ENCODE peak calls at places on chromosomes 16 and 17, in eight cellular contexts. One of them, this sample, is unnamed.

GRCh38 chr16:11500720-11501346 is 85.9 kb downstream of the LITAF start:
- DNase-seq in PC-3: no peak
- DNase-seq in activated B cell treated with CpG ODN at 0.5 μM for 24 hours: no peak
- DNase-seq in fibroblast of lung: no peak
- DNase-seq in type B pancreatic cell: no peak
- DNase-seq in fibroblast of the aortic adventitia: no peak
- DNase-seq in ascending aorta: no peak
- DNase-seq in body of pancreas: no peak
- DNase-seq in this sample: no peak

GRCh38 chr16:18800674-18801196 is 614 bp downstream of the ARL6IP1 start:
- DNase-seq in PC-3: no peak
- DNase-seq in activated B cell treated with CpG ODN at 0.5 μM for 24 hours: no peak
- DNase-seq in fibroblast of lung: peak; percentile 32
- DNase-seq in type B pancreatic cell: no peak
- DNase-seq in fibroblast of the aortic adventitia: peak; percentile 20
- DNase-seq in ascending aorta: no peak
- DNase-seq in body of pancreas: no peak
- DNase-seq in this sample: no peak

GRCh38 chr17:66493283-66494019 is 191.0 kb downstream of the PRKCA start:
- DNase-seq in PC-3: peak; percentile 56
- DNase-seq in activated B cell treated with CpG ODN at 0.5 μM for 24 hours: no peak
- DNase-seq in fibroblast of lung: peak; percentile 71
- DNase-seq in type B pancreatic cell: no peak
- DNase-seq in fibroblast of the aortic adventitia: peak; percentile 80
- DNase-seq in ascending aorta: no peak
- DNase-seq in body of pancreas: no peak
- DNase-seq in this sample: no peak

GRCh38 chr16:66459878-66460277 is 32.8 kb downstream of the BEAN1 start:
- DNase-seq in PC-3: no peak
- DNase-seq in activated B cell treated with CpG ODN at 0.5 μM for 24 hours: no peak
- DNase-seq in fibroblast of lung: peak; percentile 26
- DNase-seq in type B pancreatic cell: no peak
- DNase-seq in fibroblast of the aortic adventitia: no peak
- DNase-seq in ascending aorta: no peak
- DNase-seq in body of pancreas: no peak
- DNase-seq in this sample: no peak

GRCh38 chr16:53740476-53740875 is 36.5 kb downstream of the FTO start:
- DNase-seq in PC-3: no peak
- DNase-seq in activated B cell treated with CpG ODN at 0.5 μM for 24 hours: no peak
- DNase-seq in fibroblast of lung: peak; percentile 42
- DNase-seq in type B pancreatic cell: no peak
- DNase-seq in fibroblast of the aortic adventitia: no peak
- DNase-seq in ascending aorta: no peak
- DNase-seq in body of pancreas: no peak
- DNase-seq in this sample: no peak

GRCh38 chr16:13936596-13937081 is 16.7 kb downstream of the ERCC4 start:
- DNase-seq in PC-3: peak; percentile 16
- DNase-seq in activated B cell treated with CpG ODN at 0.5 μM for 24 hours: no peak
- DNase-seq in fibroblast of lung: peak; percentile 56
- DNase-seq in type B pancreatic cell: no peak
- DNase-seq in fibroblast of the aortic adventitia: peak; percentile 70
- DNase-seq in ascending aorta: no peak
- DNase-seq in body of pancreas: peak; percentile 70
- DNase-seq in this sample: no peak

GRCh38 chr17:32970281-32970680 is 21.4 kb upstream of the SPACA3 start:
- DNase-seq in PC-3: peak; percentile 38
- DNase-seq in activated B cell treated with CpG ODN at 0.5 μM for 24 hours: no peak
- DNase-seq in fibroblast of lung: peak; percentile 40
- DNase-seq in type B pancreatic cell: no peak
- DNase-seq in fibroblast of the aortic adventitia: peak; percentile 16
- DNase-seq in ascending aorta: no peak
- DNase-seq in body of pancreas: no peak
- DNase-seq in this sample: no peak

GRCh38 chr17:57603541-57603940 is 141.6 kb downstream of the CCDC182 start:
- DNase-seq in PC-3: no peak
- DNase-seq in activated B cell treated with CpG ODN at 0.5 μM for 24 hours: no peak
- DNase-seq in fibroblast of lung: no peak
- DNase-seq in type B pancreatic cell: no peak
- DNase-seq in fibroblast of the aortic adventitia: no peak
- DNase-seq in ascending aorta: no peak
- DNase-seq in body of pancreas: no peak
- DNase-seq in this sample: no peak

GRCh38 chr16:28499854-28500253 is 5.4 kb downstream of the APOBR start:
- DNase-seq in PC-3: no peak
- DNase-seq in activated B cell treated with CpG ODN at 0.5 μM for 24 hours: no peak
- DNase-seq in fibroblast of lung: no peak
- DNase-seq in type B pancreatic cell: no peak
- DNase-seq in fibroblast of the aortic adventitia: no peak
- DNase-seq in ascending aorta: no peak
- DNase-seq in body of pancreas: no peak
- DNase-seq in this sample: no peak

GRCh38 chr17:27809555-27809954 is 9.2 kb upstream of the NOS2 start:
- DNase-seq in PC-3: no peak
- DNase-seq in activated B cell treated with CpG ODN at 0.5 μM for 24 hours: no peak
- DNase-seq in fibroblast of lung: no peak
- DNase-seq in type B pancreatic cell: no peak
- DNase-seq in fibroblast of the aortic adventitia: no peak
- DNase-seq in ascending aorta: no peak
- DNase-seq in body of pancreas: no peak
- DNase-seq in this sample: no peak

GRCh38 chr17:68291836-68292688 is 767 bp downstream of the ARSG start:
- DNase-seq in PC-3: peak; percentile 87
- DNase-seq in activated B cell treated with CpG ODN at 0.5 μM for 24 hours: peak; percentile 86
- DNase-seq in fibroblast of lung: peak; percentile 77
- DNase-seq in type B pancreatic cell: peak; percentile 79
- DNase-seq in fibroblast of the aortic adventitia: peak; percentile 53
- DNase-seq in ascending aorta: peak; percentile 87
- DNase-seq in body of pancreas: peak; percentile 54
- DNase-seq in this sample: peak; percentile 89

DNA sequence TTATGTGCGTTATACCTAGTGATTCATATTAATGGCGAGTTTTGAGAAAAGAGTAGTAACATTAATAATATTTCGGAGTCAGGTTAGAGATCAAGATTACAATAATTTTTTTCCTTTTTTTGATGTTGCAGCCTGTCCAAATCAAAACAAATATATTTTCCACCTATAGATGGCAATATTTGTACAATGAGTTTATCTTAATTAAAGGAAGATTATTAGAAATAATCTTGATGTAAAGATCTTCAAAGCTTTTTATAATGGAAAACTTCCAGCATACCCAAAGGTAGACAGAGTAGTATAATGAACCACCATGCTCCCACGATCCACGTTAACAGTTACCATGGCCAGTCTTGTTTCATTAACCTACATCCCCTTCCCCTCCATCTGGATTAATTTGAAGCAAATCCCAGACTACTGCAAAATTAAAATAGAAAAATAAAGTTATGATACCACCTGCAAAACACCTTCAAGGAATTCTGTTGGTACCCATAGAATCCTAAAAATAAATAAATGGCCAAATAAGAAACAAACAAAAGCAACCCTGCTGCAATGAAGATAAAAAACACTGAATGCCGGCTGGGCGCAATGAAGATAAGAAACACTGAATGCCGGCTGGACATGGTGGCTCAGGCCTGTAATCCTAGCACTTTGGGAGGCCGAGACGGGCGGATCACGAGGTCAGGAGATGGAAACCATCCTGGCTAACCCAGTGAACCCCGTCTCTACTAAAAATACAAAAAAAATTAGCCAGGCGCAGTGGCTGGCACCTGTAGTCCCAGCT is 46.5 kb upstream of the GINS3 start:
- DNase-seq in PC-3: peak; percentile 37
- DNase-seq in activated B cell treated with CpG ODN at 0.5 μM for 24 hours: no peak
- DNase-seq in fibroblast of lung: no peak
- DNase-seq in type B pancreatic cell: no peak
- DNase-seq in fibroblast of the aortic adventitia: peak; percentile 11
- DNase-seq in ascending aorta: no peak
- DNase-seq in body of pancreas: no peak
- DNase-seq in this sample: no peak
- TF ChIP-seq CTCF in PC-3: peak; percentile 62
- TF ChIP-seq CTCF in activated B cell treated with CpG ODN at 0.5 μM for 24 hours: no peak
- TF ChIP-seq CTCF in fibroblast of lung: peak; percentile 14
- TF ChIP-seq CTCF in type B pancreatic cell: peak; percentile 56
- TF ChIP-seq CTCF in fibroblast of the aortic adventitia: peak; percentile 19
- TF ChIP-seq CTCF in ascending aorta: no peak
- TF ChIP-seq CTCF in body of pancreas: no peak
- TF ChIP-seq CTCF in this sample: peak; percentile 47

DNA sequence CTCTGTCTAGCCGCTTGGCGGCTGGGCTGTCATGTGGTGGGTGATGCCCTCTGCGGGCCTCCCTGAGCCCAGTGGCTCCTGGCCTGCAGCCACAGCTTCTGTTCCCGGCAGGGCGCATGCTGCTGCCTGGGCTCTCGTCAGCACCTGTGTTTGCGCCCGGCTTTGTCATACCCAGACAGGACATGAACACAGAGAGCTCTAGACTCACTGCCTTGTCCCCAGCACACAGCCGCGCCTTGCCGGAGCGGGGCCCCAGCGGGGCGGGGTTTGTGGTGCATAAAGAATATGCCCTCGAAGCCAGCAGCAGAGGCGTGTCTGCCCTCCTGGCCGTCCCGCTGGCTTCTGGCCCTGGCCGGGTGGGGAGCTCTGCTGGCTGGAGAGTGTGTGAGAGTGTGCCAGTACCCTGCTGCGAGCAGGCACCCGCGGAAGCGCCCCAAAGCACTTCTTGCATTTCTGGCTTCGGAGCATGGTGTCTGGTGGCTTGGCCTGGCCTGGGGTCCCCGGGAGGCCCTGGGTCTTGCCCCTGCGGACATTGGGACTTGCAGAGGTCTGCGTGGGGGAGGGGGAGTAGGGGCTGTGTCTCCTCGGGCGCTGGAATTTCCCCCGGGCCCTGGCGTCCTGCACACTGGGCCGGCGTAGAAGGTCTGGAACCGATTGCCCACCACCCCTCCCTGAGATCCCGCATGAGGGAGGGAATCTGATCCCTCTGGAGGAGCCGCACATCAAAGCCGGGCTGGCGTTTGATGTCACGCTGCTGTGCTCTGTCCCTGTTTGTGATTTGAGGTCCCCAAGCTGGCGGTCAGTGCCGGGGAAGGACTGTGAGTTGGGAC is 14.5 kb downstream of the ASPSCR1 start:
- DNase-seq in PC-3: peak; percentile 86
- DNase-seq in activated B cell treated with CpG ODN at 0.5 μM for 24 hours: no peak
- DNase-seq in fibroblast of lung: peak; percentile 56
- DNase-seq in type B pancreatic cell: peak; percentile 79
- DNase-seq in fibroblast of the aortic adventitia: peak; percentile 62
- DNase-seq in ascending aorta: peak; percentile 81
- DNase-seq in body of pancreas: peak; percentile 86
- DNase-seq in this sample: no peak
- TF ChIP-seq CTCF in PC-3: no peak
- TF ChIP-seq CTCF in activated B cell treated with CpG ODN at 0.5 μM for 24 hours: no peak
- TF ChIP-seq CTCF in fibroblast of lung: no peak
- TF ChIP-seq CTCF in type B pancreatic cell: no peak
- TF ChIP-seq CTCF in fibroblast of the aortic adventitia: no peak
- TF ChIP-seq CTCF in ascending aorta: no peak
- TF ChIP-seq CTCF in body of pancreas: peak; percentile 41
- TF ChIP-seq CTCF in this sample: no peak

DNA sequence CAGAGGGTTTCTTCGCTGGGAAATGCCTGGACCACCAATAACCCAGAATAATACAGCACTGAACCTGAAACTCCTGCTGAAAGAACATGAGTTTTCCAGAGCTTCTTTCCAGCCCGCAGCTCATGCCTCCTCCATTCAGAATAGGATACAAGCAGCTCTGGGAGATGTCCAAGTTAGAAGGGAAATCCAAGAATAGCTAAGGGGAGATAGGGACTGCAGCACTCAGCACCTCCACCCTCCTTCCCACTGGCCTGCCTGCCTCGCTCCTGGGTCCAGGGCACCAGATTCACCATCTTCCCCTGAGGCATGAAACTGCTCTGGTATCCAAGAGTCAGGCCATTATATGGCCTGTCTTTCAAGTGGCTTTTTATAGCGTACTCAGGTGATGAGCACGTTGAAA is 4.1 kb downstream of the KRT31 start:
- DNase-seq in PC-3: no peak
- DNase-seq in activated B cell treated with CpG ODN at 0.5 μM for 24 hours: no peak
- DNase-seq in fibroblast of lung: peak; percentile 42
- DNase-seq in type B pancreatic cell: no peak
- DNase-seq in fibroblast of the aortic adventitia: peak; percentile 68
- DNase-seq in ascending aorta: no peak
- DNase-seq in body of pancreas: no peak
- DNase-seq in this sample: no peak
- TF ChIP-seq CTCF in PC-3: no peak
- TF ChIP-seq CTCF in activated B cell treated with CpG ODN at 0.5 μM for 24 hours: no peak
- TF ChIP-seq CTCF in fibroblast of lung: no peak
- TF ChIP-seq CTCF in type B pancreatic cell: no peak
- TF ChIP-seq CTCF in fibroblast of the aortic adventitia: no peak
- TF ChIP-seq CTCF in ascending aorta: no peak
- TF ChIP-seq CTCF in body of pancreas: no peak
- TF ChIP-seq CTCF in this sample: no peak

GRCh38 chr17:79702071-79702470 is 28.7 kb upstream of the ENPP7 start:
- DNase-seq in PC-3: no peak
- DNase-seq in activated B cell treated with CpG ODN at 0.5 μM for 24 hours: no peak
- DNase-seq in fibroblast of lung: no peak
- DNase-seq in type B pancreatic cell: no peak
- DNase-seq in fibroblast of the aortic adventitia: no peak
- DNase-seq in ascending aorta: no peak
- DNase-seq in body of pancreas: no peak
- DNase-seq in this sample: no peak
- TF ChIP-seq CTCF in PC-3: peak; percentile 35
- TF ChIP-seq CTCF in activated B cell treated with CpG ODN at 0.5 μM for 24 hours: no peak
- TF ChIP-seq CTCF in fibroblast of lung: no peak
- TF ChIP-seq CTCF in type B pancreatic cell: peak; percentile 40
- TF ChIP-seq CTCF in fibroblast of the aortic adventitia: no peak
- TF ChIP-seq CTCF in ascending aorta: no peak
- TF ChIP-seq CTCF in body of pancreas: no peak
- TF ChIP-seq CTCF in this sample: peak; percentile 19